ENCODE peak calls at places on chromosome 3, in seven cellular contexts. One of them, this sample, is unnamed. For H3K4me1, the result is how much of the 10 kb centered on the place peaks cover.

GRCh38 chr3:174529298-174529697 is 329.8 kb upstream of the NAALADL2 start:
- DNase-seq in colonic mucosa: no peak
- DNase-seq in fibroblast of lung: no peak
- DNase-seq in lower lobe of right lung: no peak
- DNase-seq in A549: no peak
- DNase-seq in transverse colon: no peak
- DNase-seq in suprapubic skin: no peak
- DNase-seq in this sample: no peak

GRCh38 chr3:113825090-113825489 is 13.5 kb upstream of the GRAMD1C start:
- DNase-seq in lower lobe of right lung: no peak
- DNase-seq in suprapubic skin: no peak
- DNase-seq in colonic mucosa: no peak
- DNase-seq in A549: peak
- DNase-seq in transverse colon: no peak
- DNase-seq in fibroblast of lung: no peak
- DNase-seq in this sample: no peak

GRCh38 chr3:11273945-11274344 is 1.7 kb downstream of the ATG7 start:
- DNase-seq in A549: no peak
- DNase-seq in transverse colon: no peak
- DNase-seq in fibroblast of lung: no peak
- DNase-seq in suprapubic skin: no peak
- DNase-seq in lower lobe of right lung: no peak
- DNase-seq in colonic mucosa: no peak
- DNase-seq in this sample: peak

GRCh38 chr3:184868477-184868876 is 56.5 kb downstream of the VPS8 start:
- DNase-seq in transverse colon: no peak
- DNase-seq in lower lobe of right lung: no peak
- DNase-seq in suprapubic skin: no peak
- DNase-seq in fibroblast of lung: no peak
- DNase-seq in A549: no peak
- DNase-seq in colonic mucosa: no peak
- DNase-seq in this sample: no peak

GRCh38 chr3:195032106-195032759 is 238.7 kb downstream of the XXYLT1 start:
- DNase-seq in fibroblast of lung: no peak
- DNase-seq in A549: no peak
- DNase-seq in colonic mucosa: no peak
- DNase-seq in suprapubic skin: no peak
- DNase-seq in transverse colon: no peak
- DNase-seq in lower lobe of right lung: no peak
- DNase-seq in this sample: no peak

GRCh38 chr3:71536376-71536965 is 47.1 kb downstream of the FOXP1 start:
- DNase-seq in colonic mucosa: no peak
- DNase-seq in suprapubic skin: no peak
- DNase-seq in A549: no peak
- DNase-seq in lower lobe of right lung: no peak
- DNase-seq in transverse colon: no peak
- DNase-seq in fibroblast of lung: peak
- DNase-seq in this sample: no peak

GRCh38 chr3:71956716-71957115 is 171.8 kb upstream of the PROK2 start:
- DNase-seq in colonic mucosa: no peak
- DNase-seq in transverse colon: no peak
- DNase-seq in A549: no peak
- DNase-seq in suprapubic skin: no peak
- DNase-seq in lower lobe of right lung: no peak
- DNase-seq in fibroblast of lung: no peak
- DNase-seq in this sample: no peak

GRCh38 chr3:89264037-89264560 is 156.7 kb downstream of the EPHA3 start:
- DNase-seq in transverse colon: no peak
- DNase-seq in colonic mucosa: no peak
- DNase-seq in A549: no peak
- DNase-seq in lower lobe of right lung: no peak
- DNase-seq in suprapubic skin: no peak
- DNase-seq in fibroblast of lung: no peak
- DNase-seq in this sample: no peak

GRCh38 chr3:185502987-185503386 is 4.2 kb upstream of the TMEM41A start:
- DNase-seq in lower lobe of right lung: no peak
- DNase-seq in colonic mucosa: no peak
- DNase-seq in transverse colon: no peak
- DNase-seq in A549: no peak
- DNase-seq in fibroblast of lung: no peak
- DNase-seq in suprapubic skin: no peak
- DNase-seq in this sample: peak

GRCh38 chr3:157999246-157999645 is 107.0 kb downstream of the SHOX2 start:
- DNase-seq in transverse colon: no peak
- DNase-seq in colonic mucosa: no peak
- DNase-seq in fibroblast of lung: no peak
- DNase-seq in lower lobe of right lung: no peak
- DNase-seq in suprapubic skin: no peak
- DNase-seq in A549: no peak
- DNase-seq in this sample: no peak

GRCh38 chr3:23203651-23204111 is 554 bp downstream of the UBE2E2 start:
- DNase-seq in suprapubic skin: peak
- DNase-seq in lower lobe of right lung: peak
- DNase-seq in fibroblast of lung: peak
- DNase-seq in transverse colon: peak
- DNase-seq in colonic mucosa: peak
- DNase-seq in A549: peak
- DNase-seq in this sample: no peak

GRCh38 chr3:56980798-56981390 is 79.6 kb upstream of the SPATA12 start:
- DNase-seq in transverse colon: no peak
- DNase-seq in lower lobe of right lung: no peak
- DNase-seq in colonic mucosa: no peak
- DNase-seq in suprapubic skin: no peak
- DNase-seq in A549: peak
- DNase-seq in fibroblast of lung: peak
- DNase-seq in this sample: no peak

GRCh38 chr3:171200052-171201029 is 173.8 kb upstream of the SLC2A2 start:
- DNase-seq in lower lobe of right lung: no peak
- DNase-seq in transverse colon: no peak
- DNase-seq in A549: no peak
- DNase-seq in colonic mucosa: no peak
- DNase-seq in suprapubic skin: no peak
- DNase-seq in fibroblast of lung: no peak
- DNase-seq in this sample: no peak

GRCh38 chr3:178001670-178002101 is 534.5 kb upstream of the KCNMB2 start:
- DNase-seq in suprapubic skin: no peak
- DNase-seq in fibroblast of lung: no peak
- DNase-seq in transverse colon: no peak
- DNase-seq in colonic mucosa: no peak
- DNase-seq in A549: no peak
- DNase-seq in lower lobe of right lung: no peak
- DNase-seq in this sample: no peak
- H3K4me3 ChIP-seq in suprapubic skin: no peak
- H3K4me3 ChIP-seq in fibroblast of lung: no peak
- H3K4me3 ChIP-seq in transverse colon: no peak
- H3K4me3 ChIP-seq in colonic mucosa: no peak
- H3K4me3 ChIP-seq in A549: no peak
- H3K4me3 ChIP-seq in lower lobe of right lung: no peak
- H3K4me3 ChIP-seq in this sample: no peak

GRCh38 chr3:28726840-28727239 is 378.2 kb upstream of the AZI2 start:
- DNase-seq in transverse colon: peak
- DNase-seq in lower lobe of right lung: peak
- DNase-seq in suprapubic skin: no peak
- DNase-seq in colonic mucosa: peak
- DNase-seq in A549: peak
- DNase-seq in fibroblast of lung: peak
- DNase-seq in this sample: peak

DNA sequence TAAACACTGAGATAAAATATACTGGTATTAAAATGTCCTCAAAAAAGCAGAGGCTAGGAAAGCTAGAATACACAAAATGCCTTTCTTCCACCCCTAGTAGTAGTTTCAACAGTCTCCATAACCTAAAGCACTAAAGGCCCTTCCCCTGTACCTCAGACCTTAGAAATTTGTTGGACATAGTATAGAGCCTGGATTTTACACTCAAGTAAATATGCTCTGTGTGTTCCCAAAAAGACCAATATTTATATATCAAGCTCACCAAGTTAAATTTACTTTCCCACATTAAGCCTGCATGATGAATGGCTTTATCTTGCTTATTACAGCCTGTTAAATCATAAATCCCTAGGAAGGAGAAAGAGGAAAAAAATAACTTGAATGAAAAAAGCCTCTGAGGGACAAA is 378.7 kb upstream of the AZI2 start:
- DNase-seq in A549: no peak
- DNase-seq in suprapubic skin: no peak
- DNase-seq in transverse colon: no peak
- DNase-seq in lower lobe of right lung: no peak
- DNase-seq in colonic mucosa: no peak
- DNase-seq in fibroblast of lung: no peak
- DNase-seq in this sample: no peak
- H3K4me1 ChIP-seq in A549: under half
- H3K4me1 ChIP-seq in suprapubic skin: under half
- H3K4me1 ChIP-seq in transverse colon: under half
- H3K4me1 ChIP-seq in lower lobe of right lung: under half
- H3K4me1 ChIP-seq in colonic mucosa: under half
- H3K4me1 ChIP-seq in fibroblast of lung: under half
- H3K4me1 ChIP-seq in this sample: under half

GRCh38 chr3:121696190-121696589 is 35.5 kb upstream of the HCLS1 start:
- DNase-seq in fibroblast of lung: no peak
- DNase-seq in A549: no peak
- DNase-seq in colonic mucosa: no peak
- DNase-seq in transverse colon: no peak
- DNase-seq in lower lobe of right lung: no peak
- DNase-seq in suprapubic skin: no peak
- DNase-seq in this sample: no peak
- TF ChIP-seq CTCF in fibroblast of lung: no peak
- TF ChIP-seq CTCF in A549: no peak
- TF ChIP-seq CTCF in colonic mucosa: no peak
- TF ChIP-seq CTCF in transverse colon: no peak
- TF ChIP-seq CTCF in lower lobe of right lung: no peak
- TF ChIP-seq CTCF in suprapubic skin: no peak
- TF ChIP-seq CTCF in this sample: no peak

GRCh38 chr3:182766108-182766507 is 27.2 kb upstream of the ATP11B start:
- DNase-seq in lower lobe of right lung: no peak
- DNase-seq in transverse colon: no peak
- DNase-seq in A549: no peak
- DNase-seq in fibroblast of lung: no peak
- DNase-seq in suprapubic skin: no peak
- DNase-seq in colonic mucosa: no peak
- DNase-seq in this sample: no peak
- H3K4me3 ChIP-seq in lower lobe of right lung: no peak
- H3K4me3 ChIP-seq in transverse colon: no peak
- H3K4me3 ChIP-seq in A549: no peak
- H3K4me3 ChIP-seq in fibroblast of lung: no peak
- H3K4me3 ChIP-seq in suprapubic skin: no peak
- H3K4me3 ChIP-seq in colonic mucosa: no peak
- H3K4me3 ChIP-seq in this sample: no peak

DNA sequence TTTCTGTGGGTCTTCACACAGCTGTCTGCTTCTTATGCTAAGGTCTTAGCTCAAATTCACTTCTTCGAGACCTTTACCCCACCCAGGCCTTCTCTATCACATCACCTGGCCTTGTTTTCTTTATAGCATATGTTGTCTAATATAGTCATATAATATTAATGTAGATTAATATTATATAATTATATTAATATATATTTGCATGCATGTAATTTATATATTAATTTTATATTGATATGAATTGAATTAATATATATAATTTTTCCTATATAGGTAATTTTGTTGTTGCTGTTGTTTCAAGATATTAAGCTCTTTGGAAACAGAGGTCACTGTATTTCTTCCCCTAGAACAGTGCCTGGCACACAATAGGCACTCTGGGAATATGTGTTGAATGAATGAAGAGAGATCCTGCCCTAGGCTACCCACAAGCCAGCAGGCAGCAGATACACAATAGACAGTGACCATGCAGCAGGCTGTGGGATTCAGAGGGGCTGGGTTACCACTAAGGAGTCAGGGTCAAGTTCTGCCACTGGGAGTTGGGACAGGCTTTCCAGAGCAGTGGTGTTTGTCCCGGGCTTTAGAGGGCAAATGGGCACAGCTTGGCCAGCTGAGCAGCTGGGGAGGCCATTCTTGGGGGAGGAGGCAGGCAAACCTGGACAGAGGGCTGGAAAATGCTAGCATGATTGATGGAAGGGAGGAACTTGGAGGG is 126.3 kb downstream of the DNAJB8 start:
- DNase-seq in suprapubic skin: no peak
- DNase-seq in lower lobe of right lung: no peak
- DNase-seq in transverse colon: no peak
- DNase-seq in fibroblast of lung: no peak
- DNase-seq in colonic mucosa: no peak
- DNase-seq in A549: no peak
- DNase-seq in this sample: no peak
- H3K4me1 ChIP-seq in suprapubic skin: under half
- H3K4me1 ChIP-seq in lower lobe of right lung: under half
- H3K4me1 ChIP-seq in transverse colon: under half
- H3K4me1 ChIP-seq in fibroblast of lung: under half
- H3K4me1 ChIP-seq in colonic mucosa: under half
- H3K4me1 ChIP-seq in A549: under half
- H3K4me1 ChIP-seq in this sample: under half

GRCh38 chr3:160685144-160685766 is 8.3 kb downstream of the ARL14 start:
- DNase-seq in lower lobe of right lung: no peak
- DNase-seq in suprapubic skin: no peak
- DNase-seq in A549: peak
- DNase-seq in colonic mucosa: no peak
- DNase-seq in transverse colon: no peak
- DNase-seq in fibroblast of lung: no peak
- DNase-seq in this sample: no peak
- TF ChIP-seq CTCF in lower lobe of right lung: no peak
- TF ChIP-seq CTCF in suprapubic skin: no peak
- TF ChIP-seq CTCF in A549: no peak
- TF ChIP-seq CTCF in colonic mucosa: peak
- TF ChIP-seq CTCF in transverse colon: peak
- TF ChIP-seq CTCF in fibroblast of lung: no peak
- TF ChIP-seq CTCF in this sample: no peak